ENCODE peak calls at places on chromosome 1, in seven cellular contexts. One of them, this sample, is unnamed.

GRCh38 chr1:35675773-35676172 is 34.4 kb upstream of the PSMB2 start:
- DNase-seq in GM03348: no peak
- DNase-seq in activated CD4-positive, CD25-positive, alpha-beta regulatory T cell treated with anti-CD3 and anti-CD28 coated beads, Interleukin-2, amount 50 U/mL, for 16 hours: no peak
- DNase-seq in GM18507: no peak
- DNase-seq in progenitor cell of endocrine pancreas: no peak
- DNase-seq in stimulated activated CD4-positive, alpha-beta T cell treated with anti-CD3 and anti-CD28 coated beads, Interleukin-2, amount 100 ng/mL, for 48 hours: no peak
- DNase-seq in astrocyte of the spinal cord: peak
- DNase-seq in this sample: peak

GRCh38 chr1:201599548-201599947 is 60.6 kb downstream of the NAV1 start:
- DNase-seq in GM03348: no peak
- DNase-seq in activated CD4-positive, CD25-positive, alpha-beta regulatory T cell treated with anti-CD3 and anti-CD28 coated beads, Interleukin-2, amount 50 U/mL, for 16 hours: no peak
- DNase-seq in GM18507: no peak
- DNase-seq in progenitor cell of endocrine pancreas: no peak
- DNase-seq in stimulated activated CD4-positive, alpha-beta T cell treated with anti-CD3 and anti-CD28 coated beads, Interleukin-2, amount 100 ng/mL, for 48 hours: no peak
- DNase-seq in astrocyte of the spinal cord: no peak
- DNase-seq in this sample: no peak

GRCh38 chr1:232111616-232112015 is 485.0 kb downstream of the DISC1 start:
- DNase-seq in GM03348: peak
- DNase-seq in activated CD4-positive, CD25-positive, alpha-beta regulatory T cell treated with anti-CD3 and anti-CD28 coated beads, Interleukin-2, amount 50 U/mL, for 16 hours: no peak
- DNase-seq in GM18507: no peak
- DNase-seq in progenitor cell of endocrine pancreas: no peak
- DNase-seq in stimulated activated CD4-positive, alpha-beta T cell treated with anti-CD3 and anti-CD28 coated beads, Interleukin-2, amount 100 ng/mL, for 48 hours: no peak
- DNase-seq in astrocyte of the spinal cord: no peak
- DNase-seq in this sample: no peak

GRCh38 chr1:166153641-166154350 is 13.0 kb downstream of the FAM78B start:
- DNase-seq in GM03348: no peak
- DNase-seq in activated CD4-positive, CD25-positive, alpha-beta regulatory T cell treated with anti-CD3 and anti-CD28 coated beads, Interleukin-2, amount 50 U/mL, for 16 hours: no peak
- DNase-seq in GM18507: no peak
- DNase-seq in progenitor cell of endocrine pancreas: no peak
- DNase-seq in stimulated activated CD4-positive, alpha-beta T cell treated with anti-CD3 and anti-CD28 coated beads, Interleukin-2, amount 100 ng/mL, for 48 hours: no peak
- DNase-seq in astrocyte of the spinal cord: no peak
- DNase-seq in this sample: no peak

GRCh38 chr1:156740307-156740678 is 595 bp downstream of the MRPL24 start:
- DNase-seq in GM03348: no peak
- DNase-seq in activated CD4-positive, CD25-positive, alpha-beta regulatory T cell treated with anti-CD3 and anti-CD28 coated beads, Interleukin-2, amount 50 U/mL, for 16 hours: no peak
- DNase-seq in GM18507: no peak
- DNase-seq in progenitor cell of endocrine pancreas: no peak
- DNase-seq in stimulated activated CD4-positive, alpha-beta T cell treated with anti-CD3 and anti-CD28 coated beads, Interleukin-2, amount 100 ng/mL, for 48 hours: no peak
- DNase-seq in astrocyte of the spinal cord: no peak
- DNase-seq in this sample: no peak

GRCh38 chr1:27406354-27406665 is 13.9 kb downstream of the GPR3 start:
- DNase-seq in GM03348: no peak
- DNase-seq in activated CD4-positive, CD25-positive, alpha-beta regulatory T cell treated with anti-CD3 and anti-CD28 coated beads, Interleukin-2, amount 50 U/mL, for 16 hours: no peak
- DNase-seq in GM18507: no peak
- DNase-seq in progenitor cell of endocrine pancreas: no peak
- DNase-seq in stimulated activated CD4-positive, alpha-beta T cell treated with anti-CD3 and anti-CD28 coated beads, Interleukin-2, amount 100 ng/mL, for 48 hours: no peak
- DNase-seq in astrocyte of the spinal cord: no peak
- DNase-seq in this sample: no peak

GRCh38 chr1:109822749-109823542 is 59.2 kb upstream of the EPS8L3 start:
- DNase-seq in GM03348: no peak
- DNase-seq in activated CD4-positive, CD25-positive, alpha-beta regulatory T cell treated with anti-CD3 and anti-CD28 coated beads, Interleukin-2, amount 50 U/mL, for 16 hours: no peak
- DNase-seq in GM18507: no peak
- DNase-seq in progenitor cell of endocrine pancreas: no peak
- DNase-seq in stimulated activated CD4-positive, alpha-beta T cell treated with anti-CD3 and anti-CD28 coated beads, Interleukin-2, amount 100 ng/mL, for 48 hours: no peak
- DNase-seq in astrocyte of the spinal cord: no peak
- DNase-seq in this sample: no peak

GRCh38 chr1:119008483-119009299 is 20.5 kb upstream of the TBX15 start:
- DNase-seq in GM03348: peak
- DNase-seq in activated CD4-positive, CD25-positive, alpha-beta regulatory T cell treated with anti-CD3 and anti-CD28 coated beads, Interleukin-2, amount 50 U/mL, for 16 hours: no peak
- DNase-seq in GM18507: no peak
- DNase-seq in progenitor cell of endocrine pancreas: no peak
- DNase-seq in stimulated activated CD4-positive, alpha-beta T cell treated with anti-CD3 and anti-CD28 coated beads, Interleukin-2, amount 100 ng/mL, for 48 hours: no peak
- DNase-seq in astrocyte of the spinal cord: peak
- DNase-seq in this sample: peak

GRCh38 chr1:19404748-19405147 is 80.6 kb downstream of the CAPZB start:
- DNase-seq in GM03348: no peak
- DNase-seq in activated CD4-positive, CD25-positive, alpha-beta regulatory T cell treated with anti-CD3 and anti-CD28 coated beads, Interleukin-2, amount 50 U/mL, for 16 hours: no peak
- DNase-seq in GM18507: no peak
- DNase-seq in progenitor cell of endocrine pancreas: no peak
- DNase-seq in stimulated activated CD4-positive, alpha-beta T cell treated with anti-CD3 and anti-CD28 coated beads, Interleukin-2, amount 100 ng/mL, for 48 hours: no peak
- DNase-seq in astrocyte of the spinal cord: no peak
- DNase-seq in this sample: no peak

GRCh38 chr1:62318756-62319544 is at the start of gene KANK4:
- DNase-seq in GM03348: peak
- DNase-seq in activated CD4-positive, CD25-positive, alpha-beta regulatory T cell treated with anti-CD3 and anti-CD28 coated beads, Interleukin-2, amount 50 U/mL, for 16 hours: no peak
- DNase-seq in GM18507: no peak
- DNase-seq in progenitor cell of endocrine pancreas: peak
- DNase-seq in stimulated activated CD4-positive, alpha-beta T cell treated with anti-CD3 and anti-CD28 coated beads, Interleukin-2, amount 100 ng/mL, for 48 hours: no peak
- DNase-seq in astrocyte of the spinal cord: no peak
- DNase-seq in this sample: no peak

GRCh38 chr1:226059709-226060108 is 2.8 kb upstream of the H3-3A start:
- DNase-seq in GM03348: no peak
- DNase-seq in activated CD4-positive, CD25-positive, alpha-beta regulatory T cell treated with anti-CD3 and anti-CD28 coated beads, Interleukin-2, amount 50 U/mL, for 16 hours: no peak
- DNase-seq in GM18507: no peak
- DNase-seq in progenitor cell of endocrine pancreas: no peak
- DNase-seq in stimulated activated CD4-positive, alpha-beta T cell treated with anti-CD3 and anti-CD28 coated beads, Interleukin-2, amount 100 ng/mL, for 48 hours: no peak
- DNase-seq in astrocyte of the spinal cord: no peak
- DNase-seq in this sample: no peak

GRCh38 chr1:244590670-244591069 is 62.3 kb upstream of the DESI2 start:
- DNase-seq in GM03348: no peak
- DNase-seq in activated CD4-positive, CD25-positive, alpha-beta regulatory T cell treated with anti-CD3 and anti-CD28 coated beads, Interleukin-2, amount 50 U/mL, for 16 hours: no peak
- DNase-seq in GM18507: no peak
- DNase-seq in progenitor cell of endocrine pancreas: no peak
- DNase-seq in stimulated activated CD4-positive, alpha-beta T cell treated with anti-CD3 and anti-CD28 coated beads, Interleukin-2, amount 100 ng/mL, for 48 hours: no peak
- DNase-seq in astrocyte of the spinal cord: no peak
- DNase-seq in this sample: no peak

GRCh38 chr1:32925360-32926142 is 24.4 kb upstream of the TMEM54 start:
- DNase-seq in GM03348: no peak
- DNase-seq in activated CD4-positive, CD25-positive, alpha-beta regulatory T cell treated with anti-CD3 and anti-CD28 coated beads, Interleukin-2, amount 50 U/mL, for 16 hours: no peak
- DNase-seq in GM18507: no peak
- DNase-seq in progenitor cell of endocrine pancreas: no peak
- DNase-seq in stimulated activated CD4-positive, alpha-beta T cell treated with anti-CD3 and anti-CD28 coated beads, Interleukin-2, amount 100 ng/mL, for 48 hours: no peak
- DNase-seq in astrocyte of the spinal cord: peak
- DNase-seq in this sample: no peak